ENCODE peak calls at places on chromosome 3, in seven cellular contexts. One of them, this sample, is unnamed.

GRCh38 chr3:42600958-42601675 is 631 bp downstream of the NKTR start:
- DNase-seq in H9: peak
- DNase-seq in transverse colon: peak
- DNase-seq in CD4-positive, alpha-beta T cell: peak
- DNase-seq in PC-3: peak
- DNase-seq in ascending aorta: peak
- DNase-seq in psoas muscle: peak
- DNase-seq in this sample: peak

GRCh38 chr3:78969483-78969882 is 798.3 kb downstream of the ROBO1 start:
- DNase-seq in H9: no peak
- DNase-seq in PC-3: no peak
- DNase-seq in CD4-positive, alpha-beta T cell: no peak
- DNase-seq in transverse colon: no peak
- DNase-seq in ascending aorta: no peak
- DNase-seq in psoas muscle: no peak
- DNase-seq in this sample: no peak

GRCh38 chr3:30355622-30356021 is 250.8 kb upstream of the TGFBR2 start:
- DNase-seq in psoas muscle: no peak
- DNase-seq in PC-3: no peak
- DNase-seq in ascending aorta: no peak
- DNase-seq in CD4-positive, alpha-beta T cell: no peak
- DNase-seq in H9: no peak
- DNase-seq in transverse colon: no peak
- DNase-seq in this sample: no peak

GRCh38 chr3:187020376-187020775 is 90.0 kb downstream of the ST6GAL1 start:
- DNase-seq in H9: no peak
- DNase-seq in ascending aorta: no peak
- DNase-seq in transverse colon: no peak
- DNase-seq in CD4-positive, alpha-beta T cell: no peak
- DNase-seq in psoas muscle: no peak
- DNase-seq in PC-3: no peak
- DNase-seq in this sample: no peak

GRCh38 chr3:171429635-171430034 is 30.6 kb downstream of the TNIK start:
- DNase-seq in ascending aorta: no peak
- DNase-seq in H9: peak
- DNase-seq in PC-3: no peak
- DNase-seq in transverse colon: no peak
- DNase-seq in CD4-positive, alpha-beta T cell: no peak
- DNase-seq in psoas muscle: no peak
- DNase-seq in this sample: no peak

GRCh38 chr3:49028298-49028672 is 913 bp downstream of the IMPDH2 start:
- DNase-seq in ascending aorta: no peak
- DNase-seq in transverse colon: no peak
- DNase-seq in PC-3: no peak
- DNase-seq in H9: no peak
- DNase-seq in CD4-positive, alpha-beta T cell: no peak
- DNase-seq in psoas muscle: no peak
- DNase-seq in this sample: no peak

GRCh38 chr3:101038393-101038792 is 45.2 kb upstream of the ABI3BP start:
- DNase-seq in PC-3: no peak
- DNase-seq in transverse colon: no peak
- DNase-seq in CD4-positive, alpha-beta T cell: no peak
- DNase-seq in psoas muscle: no peak
- DNase-seq in ascending aorta: no peak
- DNase-seq in H9: no peak
- DNase-seq in this sample: no peak

GRCh38 chr3:17552351-17552750 is 190.1 kb downstream of the TBC1D5 start:
- DNase-seq in CD4-positive, alpha-beta T cell: no peak
- DNase-seq in transverse colon: no peak
- DNase-seq in psoas muscle: no peak
- DNase-seq in H9: no peak
- DNase-seq in PC-3: no peak
- DNase-seq in ascending aorta: no peak
- DNase-seq in this sample: no peak

GRCh38 chr3:119294889-119295769 is 946 bp downstream of the ARHGAP31 start:
- DNase-seq in CD4-positive, alpha-beta T cell: peak
- DNase-seq in ascending aorta: peak
- DNase-seq in H9: peak
- DNase-seq in psoas muscle: no peak
- DNase-seq in PC-3: peak
- DNase-seq in transverse colon: peak
- DNase-seq in this sample: peak

GRCh38 chr3:196163687-196164493 is 47.3 kb downstream of the ZDHHC19 start:
- DNase-seq in CD4-positive, alpha-beta T cell: no peak
- DNase-seq in psoas muscle: peak
- DNase-seq in transverse colon: peak
- DNase-seq in PC-3: no peak
- DNase-seq in H9: no peak
- DNase-seq in ascending aorta: no peak
- DNase-seq in this sample: no peak

GRCh38 chr3:158731938-158732855 is at the start of gene RARRES1:
- DNase-seq in H9: peak
- DNase-seq in CD4-positive, alpha-beta T cell: no peak
- DNase-seq in psoas muscle: peak
- DNase-seq in ascending aorta: peak
- DNase-seq in transverse colon: peak
- DNase-seq in PC-3: no peak
- DNase-seq in this sample: peak

GRCh38 chr3:49673131-49673714 is 928 bp upstream of the APEH start:
- DNase-seq in PC-3: peak
- DNase-seq in CD4-positive, alpha-beta T cell: no peak
- DNase-seq in transverse colon: peak
- DNase-seq in psoas muscle: no peak
- DNase-seq in ascending aorta: no peak
- DNase-seq in H9: no peak
- DNase-seq in this sample: peak

GRCh38 chr3:111764645-111765091 is 94.4 kb upstream of the PHLDB2 start:
- DNase-seq in transverse colon: no peak
- DNase-seq in CD4-positive, alpha-beta T cell: no peak
- DNase-seq in psoas muscle: no peak
- DNase-seq in PC-3: peak
- DNase-seq in ascending aorta: no peak
- DNase-seq in H9: no peak
- DNase-seq in this sample: no peak

GRCh38 chr3:12370758-12371157 is 81.9 kb downstream of the PPARG start:
- DNase-seq in psoas muscle: no peak
- DNase-seq in ascending aorta: no peak
- DNase-seq in H9: peak
- DNase-seq in CD4-positive, alpha-beta T cell: no peak
- DNase-seq in transverse colon: peak
- DNase-seq in PC-3: peak
- DNase-seq in this sample: peak

GRCh38 chr3:131716007-131716406 is 213.2 kb upstream of the MRPL3 start:
- DNase-seq in psoas muscle: no peak
- DNase-seq in CD4-positive, alpha-beta T cell: no peak
- DNase-seq in PC-3: no peak
- DNase-seq in ascending aorta: no peak
- DNase-seq in transverse colon: no peak
- DNase-seq in H9: no peak
- DNase-seq in this sample: no peak

GRCh38 chr3:196624907-196625306 is 14.6 kb upstream of the NRROS start:
- DNase-seq in transverse colon: no peak
- DNase-seq in CD4-positive, alpha-beta T cell: no peak
- DNase-seq in psoas muscle: no peak
- DNase-seq in H9: no peak
- DNase-seq in PC-3: no peak
- DNase-seq in ascending aorta: peak
- DNase-seq in this sample: no peak

GRCh38 chr3:115321396-115321795 is 174.3 kb upstream of the ZBTB20 start:
- DNase-seq in psoas muscle: no peak
- DNase-seq in H9: no peak
- DNase-seq in transverse colon: no peak
- DNase-seq in CD4-positive, alpha-beta T cell: no peak
- DNase-seq in PC-3: peak
- DNase-seq in ascending aorta: no peak
- DNase-seq in this sample: no peak

GRCh38 chr3:89983449-89983848 is 876.0 kb downstream of the EPHA3 start:
- DNase-seq in PC-3: no peak
- DNase-seq in transverse colon: no peak
- DNase-seq in H9: no peak
- DNase-seq in CD4-positive, alpha-beta T cell: no peak
- DNase-seq in ascending aorta: no peak
- DNase-seq in psoas muscle: no peak
- DNase-seq in this sample: no peak
- H3K27ac ChIP-seq in PC-3: no peak
- H3K27ac ChIP-seq in transverse colon: no peak
- H3K27ac ChIP-seq in H9: no peak
- H3K27ac ChIP-seq in CD4-positive, alpha-beta T cell: no peak
- H3K27ac ChIP-seq in ascending aorta: no peak
- H3K27ac ChIP-seq in psoas muscle: no peak
- H3K27ac ChIP-seq in this sample: no peak

DNA sequence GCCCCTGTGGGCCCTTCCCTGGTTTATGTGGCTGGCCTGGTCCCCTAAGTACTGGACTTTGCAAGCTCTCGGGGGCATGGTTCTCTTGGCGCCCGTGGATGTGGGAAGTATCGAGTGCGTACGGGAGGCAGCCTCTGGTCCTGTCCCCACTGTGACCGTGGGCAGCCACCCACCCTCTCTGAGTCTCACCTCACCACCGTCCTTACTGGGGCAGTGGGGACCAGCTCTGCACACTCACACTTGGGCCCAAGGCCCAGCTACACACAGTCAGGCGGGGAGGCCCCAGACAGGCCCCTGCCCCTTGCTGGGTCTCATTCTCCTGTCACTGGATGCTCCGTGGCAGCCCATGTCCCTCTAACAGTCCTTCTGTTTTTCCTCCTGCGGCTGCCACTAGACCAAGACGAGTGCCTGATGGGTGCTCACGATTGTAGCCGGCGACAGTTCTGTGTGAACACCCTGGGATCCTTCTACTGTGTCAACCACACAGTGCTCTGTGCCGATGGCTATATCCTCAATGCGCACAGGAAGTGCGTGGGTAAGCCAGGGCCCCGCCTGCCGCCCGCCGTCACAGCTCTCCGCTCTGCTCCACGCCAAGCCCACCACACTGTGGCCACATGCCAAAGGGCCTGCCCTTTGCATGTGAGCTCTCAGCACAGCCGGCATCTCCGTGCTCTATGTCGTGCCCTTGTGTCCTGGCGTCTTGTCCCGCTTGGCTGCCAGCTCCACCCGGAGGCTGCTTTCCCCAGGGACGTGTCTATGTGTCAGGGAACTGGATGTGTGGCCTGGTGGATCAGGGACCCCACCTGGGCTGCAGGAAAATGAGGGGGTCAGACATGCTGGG is 72.7 kb downstream of the FBLN2 start:
- DNase-seq in ascending aorta: no peak
- DNase-seq in CD4-positive, alpha-beta T cell: peak
- DNase-seq in transverse colon: no peak
- DNase-seq in psoas muscle: peak
- DNase-seq in PC-3: no peak
- DNase-seq in H9: no peak
- DNase-seq in this sample: no peak
- H3K27ac ChIP-seq in ascending aorta: no peak
- H3K27ac ChIP-seq in CD4-positive, alpha-beta T cell: no peak
- H3K27ac ChIP-seq in transverse colon: no peak
- H3K27ac ChIP-seq in psoas muscle: no peak
- H3K27ac ChIP-seq in PC-3: no peak
- H3K27ac ChIP-seq in H9: no peak
- H3K27ac ChIP-seq in this sample: peak

DNA sequence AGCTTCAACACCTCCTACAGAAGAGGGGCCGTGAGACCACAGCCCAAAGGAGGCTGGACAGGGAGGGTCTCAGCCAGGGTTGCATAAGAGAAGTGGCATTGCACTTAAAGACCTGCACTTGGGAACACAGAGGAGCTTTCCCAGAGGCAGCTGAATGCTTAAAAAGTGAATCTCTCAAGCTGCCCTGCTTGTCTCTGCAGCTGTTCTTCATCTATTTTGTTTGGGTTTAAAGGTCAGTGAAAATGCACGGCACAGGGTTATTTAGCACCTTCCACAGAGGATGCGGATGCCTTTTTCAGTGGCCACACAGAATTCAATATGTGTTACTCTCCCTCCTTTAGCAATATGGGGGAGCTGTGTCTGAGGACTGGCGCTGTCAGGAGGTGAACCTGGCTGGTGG is 22.8 kb upstream of the CTNNB1 start:
- DNase-seq in transverse colon: no peak
- DNase-seq in ascending aorta: no peak
- DNase-seq in H9: no peak
- DNase-seq in CD4-positive, alpha-beta T cell: no peak
- DNase-seq in PC-3: no peak
- DNase-seq in psoas muscle: no peak
- DNase-seq in this sample: no peak
- H3K27ac ChIP-seq in transverse colon: no peak
- H3K27ac ChIP-seq in ascending aorta: no peak
- H3K27ac ChIP-seq in H9: no peak
- H3K27ac ChIP-seq in CD4-positive, alpha-beta T cell: no peak
- H3K27ac ChIP-seq in PC-3: no peak
- H3K27ac ChIP-seq in psoas muscle: no peak
- H3K27ac ChIP-seq in this sample: no peak

GRCh38 chr3:65988440-65988839 is 50.3 kb downstream of the MAGI1 start:
- DNase-seq in PC-3: no peak
- DNase-seq in ascending aorta: no peak
- DNase-seq in transverse colon: no peak
- DNase-seq in H9: no peak
- DNase-seq in psoas muscle: no peak
- DNase-seq in CD4-positive, alpha-beta T cell: no peak
- DNase-seq in this sample: no peak

GRCh38 chr3:65986285-65986684 is 52.4 kb downstream of the MAGI1 start:
- DNase-seq in transverse colon: no peak
- DNase-seq in ascending aorta: no peak
- DNase-seq in PC-3: no peak
- DNase-seq in H9: no peak
- DNase-seq in CD4-positive, alpha-beta T cell: no peak
- DNase-seq in psoas muscle: no peak
- DNase-seq in this sample: no peak

GRCh38 chr3:65979152-65979551 is 59.6 kb downstream of the MAGI1 start:
- DNase-seq in transverse colon: no peak
- DNase-seq in CD4-positive, alpha-beta T cell: no peak
- DNase-seq in PC-3: no peak
- DNase-seq in psoas muscle: no peak
- DNase-seq in ascending aorta: peak
- DNase-seq in H9: no peak
- DNase-seq in this sample: no peak

GRCh38 chr3:65979731-65980130 is 59.0 kb downstream of the MAGI1 start:
- DNase-seq in ascending aorta: peak
- DNase-seq in psoas muscle: no peak
- DNase-seq in transverse colon: no peak
- DNase-seq in CD4-positive, alpha-beta T cell: no peak
- DNase-seq in PC-3: no peak
- DNase-seq in H9: no peak
- DNase-seq in this sample: no peak

GRCh38 chr3:65984975-65985374 is 53.7 kb downstream of the MAGI1 start:
- DNase-seq in CD4-positive, alpha-beta T cell: no peak
- DNase-seq in PC-3: no peak
- DNase-seq in transverse colon: no peak
- DNase-seq in ascending aorta: no peak
- DNase-seq in H9: no peak
- DNase-seq in psoas muscle: no peak
- DNase-seq in this sample: no peak
- H3K27ac ChIP-seq in CD4-positive, alpha-beta T cell: no peak
- H3K27ac ChIP-seq in PC-3: no peak
- H3K27ac ChIP-seq in transverse colon: no peak
- H3K27ac ChIP-seq in ascending aorta: no peak
- H3K27ac ChIP-seq in H9: no peak
- H3K27ac ChIP-seq in psoas muscle: no peak
- H3K27ac ChIP-seq in this sample: no peak